ENCODE peak calls at places on chromosomes 7 and 10, in eight cellular contexts. S is WTC11, B is MCF 10A, X is dorsolateral prefrontal cortex, I is CD14-positive monocyte, P is prostate gland, C is adipocyte, O is lung. N is an unnamed sample.

GRCh38 chr10:35448687-35449662 is 112.7 kb downstream of the CCNY start:
- DNase-seq in X (no peak), O (no peak), C (no peak), S (no peak), B (peak), I (no peak), P (no peak), N (no peak)

GRCh38 chr10:47404446-47404845 is 20.4 kb upstream of the ZNF488 start:
- DNase-seq in B (no peak), S (no peak), O (no peak), X (no peak), I (no peak), P (peak), C (no peak), N (no peak)

GRCh38 chr7:5441840-5442513 is 18.3 kb upstream of the TNRC18 start:
- DNase-seq in B (no peak), S (no peak), O (no peak), X (no peak), I (no peak), P (no peak), C (no peak), N (no peak)

GRCh38 chr7:76217942-76218566 is 16.4 kb downstream of the SRRM3 start:
- DNase-seq in O (no peak), C (no peak), P (no peak), S (peak), X (no peak), B (no peak), I (no peak), N (no peak)

GRCh38 chr10:67779455-67780205 is 58.4 kb downstream of the DNAJC12 start:
- DNase-seq in I (no peak), O (peak), P (peak), B (peak), C (peak), S (peak), X (peak), N (peak)

GRCh38 chr10:107481881-107482280 is 317.4 kb upstream of the SORCS1 start:
- DNase-seq in X (no peak), B (no peak), I (no peak), P (no peak), O (no peak), S (no peak), C (no peak), N (no peak)

GRCh38 chr7:41886257-41886905 is 183.5 kb upstream of the INHBA start:
- DNase-seq in C (peak), I (peak), S (no peak), X (no peak), O (no peak), B (peak), P (no peak), N (no peak)

GRCh38 chr10:63819753-63820347 is 298.6 kb downstream of the REEP3 start:
- DNase-seq in P (peak), X (peak), S (peak), O (peak), B (peak), I (no peak), C (peak), N (no peak)

GRCh38 chr10:49713266-49713665 is 33.8 kb downstream of the C10orf53 start:
- DNase-seq in C (no peak), I (no peak), P (no peak), B (no peak), O (no peak), X (no peak), S (no peak), N (no peak)

GRCh38 chr7:128076831-128077271 is 45.6 kb upstream of the LRRC4 start:
- DNase-seq in B (no peak), P (peak), I (no peak), O (peak), S (no peak), X (peak), C (no peak), N (no peak)

GRCh38 chr10:131655101-131655849 is 245.5 kb upstream of the PPP2R2D start:
- DNase-seq in O (no peak), I (no peak), X (no peak), B (peak), P (no peak), S (peak), C (no peak), N (no peak)

GRCh38 chr10:98407744-98408241 is 7.2 kb downstream of the PYROXD2 start:
- DNase-seq in C (no peak), O (no peak), S (no peak), B (no peak), X (no peak), I (no peak), P (no peak), N (no peak)

GRCh38 chr10:60182691-60183090 is 207.0 kb downstream of the ANK3 start:
- DNase-seq in O (no peak), I (no peak), S (no peak), P (no peak), B (no peak), X (no peak), C (peak), N (no peak)

GRCh38 chr10:112852308-112852707 is 97.7 kb upstream of the TCF7L2 start:
- DNase-seq in P (no peak), X (no peak), I (peak), B (no peak), O (peak), C (no peak), S (no peak), N (no peak)

GRCh38 chr7:149873968-149874643 is at the start of gene ATP6V0E2:
- DNase-seq in C (no peak), X (no peak), O (no peak), S (no peak), B (no peak), P (no peak), I (peak), N (no peak)

GRCh38 chr7:93920496-93921189 is 892 bp upstream of the GNG11 start:
- DNase-seq in P (no peak), C (peak), S (no peak), O (no peak), B (no peak), X (no peak), I (no peak), N (no peak)

GRCh38 chr10:58820862-58821559 is 308.3 kb downstream of the BICC1 start:
- DNase-seq in P (no peak), O (no peak), I (no peak), B (peak), S (no peak), C (peak), X (no peak), N (no peak)

GRCh38 chr10:24949616-24950015 is 2.8 kb downstream of the PRTFDC1 start:
- DNase-seq in X (no peak), O (no peak), I (no peak), S (no peak), C (no peak), B (peak), P (no peak), N (no peak)

N was measured in B cell.